ENCODE peak calls at places on chromosome 9, in four cellular contexts. G, R, W and H are unnamed samples.

GRCh38 chr9:111360881-111361280 is 30.9 kb upstream of the OR2K2 start:
- DNase-seq in W (no peak), G (no peak), R (no peak), H (no peak)

GRCh38 chr9:15287309-15287708 is 19.7 kb downstream of the TTC39B start:
- DNase-seq in W (no peak), R (no peak), G (no peak), H (no peak)

GRCh38 chr9:86944974-86945867 is 2.1 kb downstream of the GAS1 start:
- DNase-seq in R (no peak), W (no peak), G (no peak), H (no peak)

GRCh38 chr9:9963861-9964260 is 648.9 kb downstream of the PTPRD start:
- DNase-seq in R (no peak), G (no peak), W (no peak), H (no peak)

GRCh38 chr9:28774433-28775029 is 1201.2 kb upstream of the C9orf72 start:
- DNase-seq in G (no peak), W (peak), R (no peak), H (peak)

GRCh38 chr9:6794936-6795335 is 37.2 kb downstream of the KDM4C start:
- DNase-seq in W (no peak), G (no peak), R (no peak), H (no peak)

GRCh38 chr9:16058131-16058549 is 505.3 kb downstream of the CCDC171 start:
- DNase-seq in G (no peak), R (no peak), W (peak), H (no peak)

GRCh38 chr9:36316629-36317317 is 58.5 kb upstream of the GNE start:
- DNase-seq in W (peak), R (no peak), G (no peak), H (peak)

GRCh38 chr9:129585352-129585751 is 35.5 kb downstream of the C9orf50 start:
- DNase-seq in G (no peak), R (no peak), W (no peak), H (no peak)

GRCh38 chr9:37464426-37465248 is 613 bp downstream of the ZBTB5 start:
- DNase-seq in W (peak), R (peak), G (no peak), H (no peak)

GRCh38 chr9:136438548-136438908 is 1.1 kb downstream of the INPP5E start:
- DNase-seq in G (no peak), W (peak), R (no peak), H (no peak)

GRCh38 chr9:33813712-33814641 is 3.0 kb upstream of the UBE2R2 start:
- DNase-seq in R (no peak), W (peak), G (no peak), H (no peak)

GRCh38 chr9:3865373-3865772 is 339.6 kb upstream of the RFX3 start:
- DNase-seq in W (peak), G (no peak), R (no peak), H (no peak)

GRCh38 chr9:130825051-130825651 is 9.9 kb upstream of the ABL1 start:
- DNase-seq in G (no peak), R (no peak), W (peak), H (no peak)

GRCh38 chr9:112810696-112811490 is 60.3 kb downstream of the SNX30 start:
- DNase-seq in W (no peak), G (no peak), R (no peak), H (no peak)

GRCh38 chr9:86876797-86877196 is 70.5 kb downstream of the GAS1 start:
- DNase-seq in G (no peak), R (no peak), W (no peak), H (no peak)

GRCh38 chr9:112866662-112867274 is 23.9 kb downstream of the SLC46A2 start:
- DNase-seq in W (peak), G (no peak), R (no peak), H (no peak)

GRCh38 chr9:17782750-17783149 is 203.9 kb downstream of the SH3GL2 start:
- DNase-seq in G (no peak), W (no peak), R (no peak), H (no peak)

GRCh38 chr9:82805027-82805426 is 257.9 kb downstream of the RASEF start:
- DNase-seq in W (no peak), G (no peak), R (no peak), H (no peak)

GRCh38 chr9:130185494-130186005 is 13.3 kb downstream of the NCS1 start:
- DNase-seq in W (peak), G (no peak), R (no peak), H (peak)

GRCh38 chr9:133004091-133005072 is 25.9 kb downstream of the GFI1B start:
- DNase-seq in G (no peak), W (no peak), R (no peak), H (no peak)

GRCh38 chr9:117411547-117411946 is 3.3 kb downstream of the ASTN2 start:
- DNase-seq in G (no peak), R (no peak), W (peak), H (peak)

GRCh38 chr9:2023042-2023441 is 7.9 kb downstream of the SMARCA2 start:
- DNase-seq in G (no peak), R (no peak), W (no peak), H (no peak)

GRCh38 chr9:9341203-9341602 is 1271.6 kb downstream of the PTPRD start:
- DNase-seq in G (no peak), R (no peak), W (no peak), H (no peak)

GRCh38 chr9:116381350-116381749 is 227.8 kb downstream of the PAPPA start:
- DNase-seq in W (no peak), G (no peak), R (no peak), H (no peak)

GRCh38 chr9:133990366-133991210 is 1.5 kb downstream of the VAV2 start:
- DNase-seq in G (no peak), W (peak), R (peak), H (no peak)

GRCh38 chr9:107337676-107338590 is 54.9 kb downstream of the RAD23B start:
- DNase-seq in W (no peak), R (no peak), G (no peak), H (no peak)

GRCh38 chr9:96540106-96540505 is 79.5 kb downstream of the CDC14B start:
- DNase-seq in R (no peak), G (no peak), W (no peak), H (no peak)

GRCh38 chr9:69027355-69028097 is 8.0 kb upstream of the FXN start:
- DNase-seq in W (peak), R (no peak), G (no peak), H (no peak)

GRCh38 chr9:35079426-35080341 is at the start of gene FANCG:
- DNase-seq in G (peak), W (peak), R (peak), H (peak)

GRCh38 chr9:69293186-69293585 is 31.8 kb upstream of the ENTREP1 start:
- DNase-seq in W (no peak), R (no peak), G (no peak), H (no peak)

GRCh38 chr9:72476617-72477375 is 44.6 kb upstream of the TMC1 start:
- DNase-seq in G (no peak), W (peak), R (no peak), H (no peak)

GRCh38 chr9:72476100-72476499 is 45.3 kb upstream of the TMC1 start:
- DNase-seq in W (no peak), G (no peak), R (no peak), H (no peak)

GRCh38 chr9:72477862-72478564 is 43.4 kb upstream of the TMC1 start:
- DNase-seq in R (no peak), G (no peak), W (peak), H (no peak)

GRCh38 chr9:72473474-72474241 is 47.8 kb upstream of the TMC1 start:
- DNase-seq in W (peak), R (no peak), G (no peak), H (no peak)

GRCh38 chr9:72474676-72475075 is 46.7 kb upstream of the TMC1 start:
- DNase-seq in G (no peak), R (no peak), W (peak), H (no peak)
- H3K27ac ChIP-seq in G (no peak), R (no peak), W (no peak), H (no peak)

DNA sequence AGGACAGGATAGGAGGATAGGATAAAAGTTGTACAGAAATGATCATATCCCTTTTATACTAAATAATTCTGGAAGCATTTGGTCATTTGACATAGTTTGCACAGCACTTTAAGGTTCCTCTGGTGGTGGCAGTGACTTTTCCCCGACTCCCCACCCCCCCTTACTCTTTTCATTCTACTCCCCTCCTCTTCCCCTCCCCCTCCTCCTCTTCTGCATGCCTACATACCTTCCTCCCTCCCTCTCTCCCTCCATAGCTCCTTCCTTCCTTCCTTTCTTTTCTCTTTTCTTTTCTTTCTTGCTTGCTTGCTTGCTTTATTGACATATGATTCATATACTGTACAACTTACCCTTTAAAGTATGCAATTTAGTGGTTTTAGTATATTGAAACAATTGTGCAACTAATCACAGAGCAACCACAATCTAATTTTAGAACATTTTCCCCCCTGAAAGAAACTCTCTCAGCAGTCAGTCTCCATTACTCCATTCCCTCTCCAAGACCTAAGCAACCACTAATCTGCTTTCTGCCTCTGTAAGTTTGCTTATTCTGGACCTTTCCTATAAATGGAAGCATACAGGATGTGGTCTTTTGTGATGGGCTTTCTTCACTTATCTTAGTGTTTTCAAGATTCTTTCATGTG is 159.0 kb downstream of the HACD4 start:
- DNase-seq in W (peak), R (no peak), G (no peak), H (no peak)
- H3K27ac ChIP-seq in W (no peak), R (no peak), G (no peak), H (no peak)

GRCh38 chr9:105737205-105737604 is 42.9 kb downstream of the TMEM38B start:
- DNase-seq in W (no peak), G (no peak), R (no peak), H (no peak)

GRCh38 chr9:105742088-105742487 is 47.7 kb downstream of the TMEM38B start:
- DNase-seq in R (no peak), G (no peak), W (no peak), H (no peak)
- H3K27ac ChIP-seq in R (no peak), G (no peak), W (no peak), H (no peak)

GRCh38 chr9:72445291-72446000 is 76.0 kb upstream of the TMC1 start:
- DNase-seq in R (no peak), G (no peak), W (no peak), H (no peak)
- H3K27ac ChIP-seq in R (no peak), G (no peak), W (no peak), H (no peak)

GRCh38 chr9:114216081-114216480 is 60.7 kb downstream of the COL27A1 start:
- DNase-seq in G (no peak), W (peak), R (no peak), H (no peak)
- H3K27ac ChIP-seq in G (no peak), W (no peak), R (peak), H (no peak)

GRCh38 chr9:128416432-128417019 is 4.1 kb upstream of the CERCAM start:
- DNase-seq in R (no peak), W (no peak), G (no peak), H (no peak)

GRCh38 chr9:128419061-128419925 is 1.4 kb upstream of the CERCAM start:
- DNase-seq in R (no peak), G (no peak), W (peak), H (no peak)

GRCh38 chr9:128415222-128415621 is 5.4 kb upstream of the CERCAM start:
- DNase-seq in G (no peak), R (no peak), W (no peak), H (no peak)

GRCh38 chr9:128414461-128414860 is 6.2 kb upstream of the CERCAM start:
- DNase-seq in W (no peak), R (no peak), G (no peak), H (no peak)

GRCh38 chr9:128416014-128416413 is 4.6 kb upstream of the CERCAM start:
- DNase-seq in G (no peak), R (no peak), W (no peak), H (no peak)
- H3K27ac ChIP-seq in G (no peak), R (no peak), W (no peak), H (peak)

GRCh38 chr9:124834586-124834985 is 18.7 kb upstream of the WDR38 start:
- DNase-seq in R (no peak), W (peak), G (no peak), H (no peak)

GRCh38 chr9:124839612-124840299 is 13.5 kb upstream of the WDR38 start:
- DNase-seq in W (no peak), R (no peak), G (no peak), H (no peak)

GRCh38 chr9:124830593-124830992 is 22.7 kb upstream of the WDR38 start:
- DNase-seq in W (no peak), G (no peak), R (no peak), H (no peak)

GRCh38 chr9:124831642-124832364 is 21.5 kb upstream of the WDR38 start:
- DNase-seq in W (no peak), G (no peak), R (peak), H (no peak)

DNA sequence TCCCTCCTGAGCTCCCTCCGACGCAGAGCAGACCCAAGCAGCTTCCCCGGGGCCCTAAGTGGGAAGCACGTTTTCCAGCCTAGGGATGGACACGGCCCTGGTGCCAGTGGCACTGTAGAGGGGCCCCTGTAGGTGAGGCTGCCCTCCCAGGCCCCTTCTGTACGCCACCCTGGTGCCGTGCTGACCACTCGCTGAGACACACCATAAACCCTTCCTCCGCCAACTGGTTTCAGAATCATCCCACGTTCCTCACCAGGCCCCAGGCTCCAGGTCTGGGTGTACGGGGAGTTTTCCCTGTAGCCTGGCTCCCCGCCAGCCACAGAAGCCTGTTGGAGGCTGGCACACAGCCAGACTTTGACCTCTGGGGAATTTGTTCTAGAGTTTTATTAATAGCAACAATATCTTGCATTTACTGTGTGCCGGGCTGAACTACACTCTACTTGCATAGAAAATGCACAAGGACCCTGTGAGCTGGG is 18.2 kb upstream of the WDR38 start:
- DNase-seq in G (no peak), W (peak), R (peak), H (no peak)
- H3K27ac ChIP-seq in G (peak), W (peak), R (peak), H (no peak)

GRCh38 chr9:76800901-76801300 is 36.7 kb downstream of the PCA3 start:
- DNase-seq in W (no peak), R (no peak), G (no peak), H (no peak)

GRCh38 chr9:76803083-76803482 is 38.8 kb downstream of the PCA3 start:
- DNase-seq in R (no peak), G (no peak), W (no peak), H (no peak)

GRCh38 chr9:76796296-76796695 is 32.1 kb downstream of the PCA3 start:
- DNase-seq in G (no peak), W (no peak), R (no peak), H (no peak)

GRCh38 chr9:76798527-76798926 is 34.3 kb downstream of the PCA3 start:
- DNase-seq in W (no peak), R (no peak), G (no peak), H (no peak)

GRCh38 chr9:76799481-76799880 is 35.2 kb downstream of the PCA3 start:
- DNase-seq in R (no peak), W (no peak), G (no peak), H (no peak)
- H3K27ac ChIP-seq in R (no peak), W (no peak), G (no peak), H (no peak)

DNA sequence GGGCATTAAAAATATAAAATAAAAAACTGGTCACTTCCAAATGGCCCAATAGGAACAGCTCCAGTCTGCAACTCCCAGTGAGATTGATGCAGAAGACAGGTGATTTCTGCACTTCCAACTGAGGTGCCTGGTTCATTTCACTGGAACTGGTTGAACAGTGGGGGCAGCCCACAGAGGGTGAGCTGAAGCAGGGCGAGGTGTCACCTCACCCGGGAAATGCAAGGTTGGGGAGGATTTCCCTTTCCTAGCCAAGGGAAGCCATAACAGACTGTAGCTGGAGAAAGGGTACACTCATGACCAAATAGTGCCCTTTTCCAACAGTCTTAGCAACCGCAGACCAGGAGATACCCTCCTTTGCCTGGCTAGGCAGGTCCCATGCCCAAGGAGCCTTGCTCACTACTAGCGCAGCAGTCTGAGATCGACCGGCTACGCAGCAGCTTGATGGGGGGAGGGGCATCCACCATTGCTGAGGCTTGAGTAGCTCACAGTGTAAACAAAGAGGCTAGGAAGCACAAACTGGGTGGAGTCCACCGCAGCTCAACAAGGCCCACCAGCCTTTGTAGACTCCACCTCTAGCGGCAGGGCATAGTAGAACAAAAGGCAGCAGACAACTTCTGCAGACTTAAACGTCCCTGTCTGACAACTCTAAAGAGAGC is 12.7 kb downstream of the RLN1 start:
- DNase-seq in G (peak), R (no peak), W (peak), H (no peak)
- H3K27ac ChIP-seq in G (no peak), R (no peak), W (no peak), H (no peak)